ENCODE peak calls at places on chromosome 15, in five cellular contexts. I is iPS DF 19.7; F is keratinocyte; Q is stimulated activated CD4-positive, alpha-beta T cell treated with anti-CD3 and anti-CD28 coated beads, Interleukin-4, amount 100 ng/mL, for 1 hour; P is COR-L47. U is an unnamed sample.

GRCh38 chr15:27046891-27047290 is 75.9 kb downstream of the GABRG3 start:
- DNase-seq in Q (no peak), I (no peak), P (no peak), F (no peak), U (no peak)

GRCh38 chr15:64150236-64150578 is 1.3 kb upstream of the SNX22 start:
- DNase-seq in P (no peak), Q (no peak), I (no peak), F (no peak), U (no peak)

GRCh38 chr15:52013151-52013791 is 5.7 kb upstream of the MAPK6 start:
- DNase-seq in F (no peak), Q (no peak), P (no peak), I (no peak), U (no peak)

GRCh38 chr15:42919308-42919707 is 1.3 kb downstream of the TTBK2 start:
- DNase-seq in Q (no peak), I (no peak), F (no peak), P (no peak), U (no peak)

GRCh38 chr15:77074350-77074749 is 3.4 kb upstream of the TSPAN3 start:
- DNase-seq in I (no peak), P (no peak), F (no peak), Q (no peak), U (no peak)

GRCh38 chr15:47620960-47621681 is 96.2 kb upstream of the SEMA6D start:
- DNase-seq in F (peak), P (peak), I (no peak), Q (no peak), U (no peak)

GRCh38 chr15:52710050-52710709 is 31.0 kb upstream of the ATOSA start:
- DNase-seq in Q (no peak), F (peak), I (no peak), P (no peak), U (no peak)

GRCh38 chr15:90497912-90498311 is 31.8 kb upstream of the CRTC3 start:
- DNase-seq in P (peak), F (no peak), Q (no peak), I (no peak), U (no peak)

GRCh38 chr15:43792761-43793493 is 807 bp downstream of the SERF2 start:
- DNase-seq in F (no peak), I (no peak), P (no peak), Q (peak), U (no peak)

GRCh38 chr15:26073430-26074333 is 210.6 kb upstream of the ATP10A start:
- DNase-seq in F (no peak), P (no peak), I (no peak), Q (no peak), U (no peak)

GRCh38 chr15:27458370-27459084 is 487.5 kb downstream of the GABRG3 start:
- DNase-seq in F (no peak), Q (no peak), P (no peak), I (no peak), U (no peak)

GRCh38 chr15:40103124-40103858 is 5.4 kb downstream of the BMF start:
- DNase-seq in F (no peak), Q (no peak), P (peak), I (peak), U (no peak)

GRCh38 chr15:68791431-68792283 is 29.0 kb downstream of the ANP32A start:
- DNase-seq in I (no peak), F (no peak), P (no peak), Q (peak), U (no peak)

GRCh38 chr15:80870893-80871292 is 91.7 kb downstream of the CEMIP start:
- DNase-seq in Q (no peak), P (no peak), F (no peak), I (no peak), U (no peak)

GRCh38 chr15:65133550-65134200 is at the start of gene PDCD7:
- DNase-seq in Q (peak), P (peak), F (peak), I (peak), U (peak)

GRCh38 chr15:85624241-85624855 is 170.4 kb downstream of the KLHL25 start:
- DNase-seq in F (no peak), P (no peak), I (no peak), Q (no peak), U (no peak)

GRCh38 chr15:100095896-100096600 is 245.7 kb downstream of the ADAMTS17 start:
- DNase-seq in I (no peak), F (no peak), Q (no peak), P (no peak), U (no peak)

GRCh38 chr15:27059610-27060202 is 88.7 kb downstream of the GABRG3 start:
- DNase-seq in F (no peak), P (peak), I (peak), Q (no peak), U (peak)

GRCh38 chr15:58551764-58552504 is 120.1 kb downstream of the LIPC start:
- DNase-seq in Q (no peak), I (no peak), F (no peak), P (no peak), U (no peak)

GRCh38 chr15:90585863-90586262 is 56.1 kb downstream of the CRTC3 start:
- DNase-seq in Q (no peak), I (no peak), P (no peak), F (no peak), U (no peak)

GRCh38 chr15:47586653-47587224 is 130.6 kb upstream of the SEMA6D start:
- DNase-seq in F (no peak), I (no peak), Q (no peak), P (peak), U (no peak)